ENCODE peak calls at places on chromosomes 13 and 19, in six cellular contexts. R, Z, Q, E, L and T are unnamed samples.

GRCh38 chr13:89066868-89067466 is 1395.8 kb downstream of the SLITRK5 start:
- DNase-seq in R (peak; percentile 0), Z (peak; percentile 81), Q (peak; percentile 75), E (peak; percentile 46), L (peak; percentile 28), T (peak; percentile 13)

GRCh38 chr19:12994701-12995595 is at the start of gene NFIX:
- DNase-seq in R (peak; percentile 39), Z (peak; percentile 59), Q (peak; percentile 89), E (peak; percentile 86), L (no peak), T (no peak)

GRCh38 chr13:102220681-102221228 is 181.1 kb downstream of the FGF14 start:
- DNase-seq in R (no peak), Z (no peak), Q (no peak), E (no peak), L (no peak), T (no peak)

GRCh38 chr19:1234041-1234669 is 3.6 kb downstream of the CBARP start:
- DNase-seq in R (no peak), Z (no peak), Q (no peak), E (no peak), L (no peak), T (no peak)

GRCh38 chr13:84192125-84192524 is 309.9 kb upstream of the SLITRK1 start:
- DNase-seq in R (peak; percentile 76), Z (peak; percentile 47), Q (no peak), E (peak; percentile 74), L (no peak), T (peak; percentile 98)

GRCh38 chr19:49057636-49058234 is at the start of gene CGB7:
- DNase-seq in R (peak; percentile 35), Z (peak; percentile 33), Q (peak; percentile 87), E (peak; percentile 85), L (peak; percentile 83), T (peak; percentile 35)

GRCh38 chr13:32255744-32256120 is 59.4 kb downstream of the ZAR1L start:
- DNase-seq in R (peak; percentile 76), Z (peak; percentile 75), Q (no peak), E (no peak), L (no peak), T (no peak)

GRCh38 chr19:55325172-55325571 is at the start of gene TMEM150B:
- DNase-seq in R (no peak), Z (no peak), Q (no peak), E (no peak), L (no peak), T (no peak)

GRCh38 chr19:45781282-45782161 is 768 bp downstream of the DMPK start:
- DNase-seq in R (no peak), Z (no peak), Q (no peak), E (peak; percentile 61), L (no peak), T (no peak)

GRCh38 chr19:50794074-50794777 is 4.0 kb downstream of the ACP4 start:
- DNase-seq in R (no peak), Z (no peak), Q (no peak), E (peak; percentile 22), L (no peak), T (no peak)

GRCh38 chr19:51796195-51796679 is 1.3 kb downstream of the FPR3 start:
- DNase-seq in R (no peak), Z (no peak), Q (no peak), E (no peak), L (no peak), T (no peak)

GRCh38 chr13:89361909-89362308 is 1690.7 kb downstream of the SLITRK5 start:
- DNase-seq in R (peak; percentile 0), Z (peak; percentile 23), Q (no peak), E (peak; percentile 6), L (no peak), T (no peak)

GRCh38 chr13:83272076-83272475 is 610.2 kb downstream of the SLITRK1 start:
- DNase-seq in R (no peak), Z (peak; percentile 12), Q (no peak), E (no peak), L (no peak), T (no peak)

GRCh38 chr19:54609356-54609791 is 15.9 kb downstream of the LILRA1 start:
- DNase-seq in R (no peak), Z (no peak), Q (no peak), E (no peak), L (no peak), T (no peak)

GRCh38 chr19:6707011-6707657 is 13.3 kb downstream of the C3 start:
- DNase-seq in R (no peak), Z (no peak), Q (no peak), E (no peak), L (no peak), T (no peak)

GRCh38 chr19:53147645-53148044 is 11.2 kb downstream of the ZNF347 start:
- DNase-seq in R (no peak), Z (no peak), Q (no peak), E (no peak), L (no peak), T (no peak)

GRCh38 chr13:73338389-73338788 is 279.6 kb downstream of the KLF5 start:
- DNase-seq in R (no peak), Z (no peak), Q (no peak), E (peak; percentile 3), L (no peak), T (no peak)

GRCh38 chr13:33251131-33251629 is 34.4 kb downstream of the STARD13 start:
- DNase-seq in R (peak; percentile 99), Z (peak; percentile 92), Q (no peak), E (peak; percentile 94), L (no peak), T (peak; percentile 99)

GRCh38 chr13:86464193-86464592 is 665.0 kb upstream of the SLITRK6 start:
- DNase-seq in R (no peak), Z (peak; percentile 20), Q (peak; percentile 8), E (peak; percentile 2), L (no peak), T (no peak)

GRCh38 chr19:19464339-19465098 is 50.8 kb downstream of the TSSK6 start:
- DNase-seq in R (peak; percentile 73), Z (peak; percentile 78), Q (peak; percentile 83), E (peak; percentile 71), L (no peak), T (peak; percentile 62)

GRCh38 chr19:45423033-45423588 is 606 bp downstream of the ERCC1 start:
- DNase-seq in R (no peak), Z (no peak), Q (no peak), E (no peak), L (no peak), T (no peak)

GRCh38 chr19:49790866-49791265 is 22.2 kb downstream of the FUZ start:
- DNase-seq in R (peak; percentile 11), Z (peak; percentile 56), Q (no peak), E (peak; percentile 71), L (no peak), T (no peak)

GRCh38 chr19:55832676-55833075 is 877 bp upstream of the NLRP11 start:
- DNase-seq in R (no peak), Z (no peak), Q (no peak), E (no peak), L (no peak), T (no peak)

GRCh38 chr19:46634656-46635218 is 1.3 kb downstream of the GNG8 start:
- DNase-seq in R (no peak), Z (no peak), Q (peak; percentile 55), E (no peak), L (peak; percentile 61), T (no peak)

GRCh38 chr13:52061587-52061986 is 37.1 kb downstream of the UTP14C start:
- DNase-seq in R (no peak), Z (no peak), Q (no peak), E (peak; percentile 27), L (no peak), T (peak; percentile 30)

GRCh38 chr13:87536499-87536898 is 134.7 kb upstream of the SLITRK5 start:
- DNase-seq in R (no peak), Z (no peak), Q (no peak), E (no peak), L (no peak), T (peak; percentile 61)

GRCh38 chr19:54803410-54803809 is at the start of gene KIR2DL4:
- DNase-seq in R (no peak), Z (no peak), Q (no peak), E (no peak), L (no peak), T (no peak)

GRCh38 chr13:113547248-113547971 is 37.1 kb upstream of the TFDP1 start:
- DNase-seq in R (peak; percentile 39), Z (peak; percentile 33), Q (no peak), E (peak; percentile 74), L (no peak), T (peak; percentile 81)

GRCh38 chr19:55452381-55453325 is 8.8 kb downstream of the ISOC2 start:
- DNase-seq in R (peak; percentile 79), Z (peak; percentile 65), Q (peak; percentile 94), E (peak; percentile 76), L (peak; percentile 93), T (peak; percentile 59)

GRCh38 chr19:13155472-13156284 is 5.5 kb downstream of the IER2 start:
- DNase-seq in R (peak; percentile 76), Z (peak; percentile 69), Q (peak; percentile 96), E (peak; percentile 85), L (peak; percentile 94), T (peak; percentile 70)

GRCh38 chr19:15430526-15431120 is 11.8 kb upstream of the AKAP8L start:
- DNase-seq in R (no peak), Z (no peak), Q (no peak), E (peak; percentile 28), L (no peak), T (no peak)
- H3K27ac ChIP-seq in R (no peak overlapping the region), Z (no peak overlapping the region), Q (no peak overlapping the region), E (no peak overlapping the region), L (no peak overlapping the region), T (no peak overlapping the region)

DNA sequence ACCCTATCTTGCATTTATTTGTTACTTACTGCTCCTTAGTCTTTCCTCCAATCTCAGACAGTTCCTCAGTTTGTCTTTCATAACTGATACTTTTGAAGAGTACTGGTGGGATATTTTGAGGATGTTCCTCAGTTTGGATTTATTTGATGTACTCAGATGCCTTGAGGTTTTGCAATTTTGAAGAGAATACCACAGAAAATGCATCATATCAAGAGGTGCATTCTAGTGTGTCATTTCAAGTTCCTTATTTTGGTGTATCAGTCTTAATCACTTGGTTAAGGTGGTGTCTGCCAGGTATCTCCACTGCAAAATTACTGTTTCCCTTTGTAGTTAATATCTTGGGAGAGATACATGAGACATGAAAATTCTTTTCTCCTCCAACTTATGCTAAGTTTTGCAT is 75.1 kb downstream of the URI1 start:
- DNase-seq in R (no peak), Z (no peak), Q (no peak), E (no peak), L (no peak), T (no peak)
- H3K9ac ChIP-seq in R (no peak overlapping the region), Z (no peak overlapping the region), Q (no peak overlapping the region), E (no peak overlapping the region), L (no peak overlapping the region), T (no peak overlapping the region)

GRCh38 chr19:39327318-39327717 is 6.7 kb upstream of the LRFN1 start:
- DNase-seq in R (no peak), Z (no peak), Q (peak; percentile 27), E (no peak), L (no peak), T (no peak)
- H3K27ac ChIP-seq in R (no peak overlapping the region), Z (no peak overlapping the region), Q (no peak overlapping the region), E (no peak overlapping the region), L (no peak overlapping the region), T (no peak overlapping the region)

GRCh38 chr19:2457394-2458037 is 757 bp upstream of the LMNB2 start:
- DNase-seq in R (no peak), Z (no peak), Q (no peak), E (no peak), L (no peak), T (no peak)
- H3K9ac ChIP-seq in R (peak overlapping the region; percentile 65), Z (no peak overlapping the region), Q (no peak overlapping the region), E (peak overlapping the region; percentile 69), L (no peak overlapping the region), T (peak overlapping the region; percentile 91)